ENCODE peak calls at places on chromosomes 6 and 20, in seven cellular contexts. Q is PC-9, H is colonic mucosa, I is GM12865, S is heart right ventricle, Z is right lobe of liver, M is HFF-Myc. U is an unnamed sample.

GRCh38 chr6:42781546-42781810 is 374 bp upstream of the BICRAL start:
- DNase-seq in Z (no peak), S (no peak), H (no peak), M (no peak), I (peak; percentile 56), Q (no peak), U (no peak)

GRCh38 chr6:118674772-118675171 is 23.4 kb upstream of the CEP85L start:
- DNase-seq in S (no peak), I (no peak), Q (no peak), Z (no peak), M (no peak), H (no peak), U (no peak)

GRCh38 chr20:26209171-26209941 is 512.7 kb upstream of the ZNF337 start:
- DNase-seq in Q (no peak), M (no peak), Z (no peak), I (peak; percentile 42), H (no peak), S (no peak), U (no peak)

GRCh38 chr6:168169624-168170023 is 90.6 kb upstream of the FRMD1 start:
- DNase-seq in Q (no peak), I (no peak), M (no peak), H (no peak), S (no peak), Z (no peak), U (no peak)

GRCh38 chr6:34341481-34341971 is 50.9 kb downstream of the NUDT3 start:
- DNase-seq in I (no peak), S (no peak), H (no peak), Q (no peak), Z (no peak), M (no peak), U (peak; percentile 38)

GRCh38 chr6:149387787-149388512 is 12.1 kb upstream of the SUMO4 start:
- DNase-seq in M (no peak), I (no peak), Q (no peak), H (peak; percentile 22), S (no peak), Z (no peak), U (no peak)

GRCh38 chr20:24632581-24632980 is 163.2 kb downstream of the SYNDIG1 start:
- DNase-seq in Q (no peak), I (no peak), H (no peak), Z (no peak), S (no peak), M (no peak), U (no peak)

GRCh38 chr6:30844118-30844535 is 40.2 kb upstream of the DDR1 start:
- DNase-seq in Q (peak; percentile 64), I (no peak), H (no peak), M (no peak), Z (no peak), S (no peak), U (no peak)

GRCh38 chr6:18388942-18389341 is 1.8 kb downstream of the RNF144B start:
- DNase-seq in Z (no peak), S (no peak), M (no peak), H (no peak), I (no peak), Q (no peak), U (peak; percentile 75)

GRCh38 chr6:14711056-14711703 is 534.7 kb upstream of the JARID2 start:
- DNase-seq in I (peak; percentile 65), M (peak; percentile 69), Z (peak; percentile 38), H (peak; percentile 56), Q (peak; percentile 72), S (peak; percentile 49), U (no peak)

GRCh38 chr20:56363491-56363890 is 4.7 kb downstream of the FAM210B start:
- DNase-seq in Q (no peak), Z (no peak), M (no peak), H (no peak), I (no peak), S (no peak), U (no peak)

GRCh38 chr6:169665289-169665688 is 36.5 kb downstream of the WDR27 start:
- DNase-seq in Z (no peak), M (no peak), H (no peak), Q (no peak), S (no peak), I (no peak), U (no peak)

GRCh38 chr6:81854474-81854873 is 102.0 kb upstream of the TENT5A start:
- DNase-seq in H (no peak), Z (no peak), S (no peak), I (no peak), M (no peak), Q (no peak), U (no peak)

GRCh38 chr6:42551202-42551601 is 12.6 kb upstream of the UBR2 start:
- DNase-seq in Q (no peak), Z (no peak), H (no peak), S (no peak), I (no peak), M (no peak), U (no peak)

GRCh38 chr20:50735813-50736212 is 4.4 kb downstream of the PARD6B start:
- DNase-seq in Q (no peak), S (no peak), H (no peak), Z (no peak), I (no peak), M (no peak), U (no peak)

GRCh38 chr6:42338573-42339218 is 113.0 kb downstream of the TRERF1 start:
- DNase-seq in Z (no peak), S (no peak), H (no peak), M (peak; percentile 96), Q (peak; percentile 70), I (no peak), U (no peak)

GRCh38 chr6:130743175-130743574 is 84.0 kb upstream of the SMLR1 start:
- DNase-seq in Z (no peak), S (no peak), M (no peak), I (no peak), Q (no peak), H (no peak), U (no peak)

GRCh38 chr20:49674383-49675352 is 39.0 kb downstream of the B4GALT5 start:
- DNase-seq in Z (no peak), I (no peak), H (peak; percentile 72), S (no peak), Q (peak; percentile 60), M (peak; percentile 35), U (peak; percentile 88)

GRCh38 chr6:168115748-168116445 is 36.9 kb upstream of the FRMD1 start:
- DNase-seq in Z (no peak), H (no peak), Q (no peak), S (no peak), I (no peak), M (no peak), U (no peak)

DNA sequence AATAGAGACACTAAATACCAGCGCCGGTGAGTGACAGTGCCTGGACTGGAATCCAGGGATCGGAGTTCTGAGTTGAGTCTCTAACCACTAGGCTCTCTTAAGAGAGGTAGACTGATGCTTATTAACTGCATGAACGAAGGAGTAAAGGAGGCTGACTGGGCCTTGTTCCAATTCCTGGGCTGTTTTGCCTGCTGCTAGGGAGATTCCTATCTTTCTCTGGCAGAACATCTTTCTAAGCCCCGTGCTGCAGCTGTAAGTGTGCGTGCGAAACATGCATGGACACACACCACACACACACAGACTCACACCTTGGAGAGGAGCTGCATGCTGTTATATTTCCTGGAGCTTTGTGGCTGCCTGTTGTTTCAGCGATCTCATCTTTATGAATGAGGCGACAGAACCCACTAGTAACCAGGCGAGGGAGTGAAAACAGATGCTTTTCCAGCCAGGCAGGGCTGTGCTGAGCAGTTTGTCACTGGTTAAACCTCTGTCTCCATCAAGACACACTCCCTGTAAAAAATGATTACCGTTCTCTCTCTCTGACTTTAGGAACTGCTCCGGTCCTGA is 157.3 kb upstream of the ZNF217 start:
- DNase-seq in Z (no peak), H (no peak), I (no peak), S (no peak), Q (no peak), M (peak; percentile 91), U (no peak)
- H3K4me3 ChIP-seq in Z (no peak overlapping the region), H (no peak overlapping the region), I (no peak overlapping the region), S (no peak overlapping the region), Q (no peak overlapping the region), M (no peak overlapping the region), U (no peak overlapping the region)

DNA sequence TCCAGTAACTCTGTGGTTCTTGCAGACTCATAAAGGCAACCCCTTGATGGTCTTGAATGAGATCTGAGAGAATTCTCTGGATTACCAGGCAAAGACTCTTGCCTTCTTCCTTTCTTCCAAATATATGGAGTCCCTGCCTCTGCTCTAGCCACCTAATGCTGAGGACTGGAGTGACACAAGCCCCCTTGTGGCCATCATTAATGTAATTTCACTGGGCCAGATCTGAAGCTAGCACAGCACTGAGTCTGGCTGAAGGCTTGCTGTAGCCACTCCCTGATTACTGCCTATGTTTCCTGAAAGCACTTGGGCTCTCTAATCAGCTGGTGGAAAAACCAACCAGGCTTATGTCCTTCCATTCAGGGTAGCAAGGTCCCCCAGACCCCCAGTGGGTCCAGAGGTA is 559.3 kb upstream of the IRAK1BP1 start:
- DNase-seq in I (peak; percentile 4), S (no peak), Q (no peak), Z (no peak), M (no peak), H (no peak), U (no peak)
- TF ChIP-seq CTCF in I (no peak), S (no peak), Q (no peak), Z (no peak), M (no peak), H (no peak), U (peak; percentile 40)

DNA sequence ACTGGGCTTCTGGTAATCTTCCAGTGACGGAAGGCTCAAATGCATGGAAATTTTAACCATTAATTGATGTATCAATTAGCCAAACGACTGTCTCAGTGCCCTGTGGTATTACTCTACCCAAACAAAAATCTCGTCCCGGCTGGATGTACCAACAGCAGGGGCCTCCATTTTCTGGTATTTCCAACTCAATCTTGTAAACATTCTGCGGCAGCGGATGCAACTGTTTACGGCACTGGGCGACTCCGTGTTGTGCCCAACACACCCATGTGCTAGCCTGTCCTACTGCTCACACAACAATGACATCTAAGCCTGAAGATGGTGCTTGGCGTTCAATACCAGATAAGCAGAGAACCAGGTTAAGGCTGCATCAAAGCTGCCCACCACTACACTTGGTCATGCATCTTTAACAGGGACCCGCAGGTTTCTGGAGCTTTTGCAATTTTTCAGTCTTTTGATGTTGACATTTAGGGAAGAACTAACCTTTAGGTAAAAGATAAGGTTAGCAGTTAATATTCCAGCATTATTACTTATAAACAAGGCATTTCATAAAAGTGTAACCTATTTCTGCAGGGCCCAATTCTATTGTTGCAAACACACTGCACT is 1.2 kb downstream of the FAXC start:
- DNase-seq in S (no peak), H (no peak), I (no peak), M (no peak), Q (no peak), Z (no peak), U (no peak)
- H3K4me3 ChIP-seq in S (no peak overlapping the region), H (no peak overlapping the region), I (no peak overlapping the region), M (peak overlapping the region; percentile 59), Q (no peak overlapping the region), Z (no peak overlapping the region), U (peak overlapping the region; percentile 60)

GRCh38 chr20:45470262-45470931 is 844 bp downstream of the WFDC2 start:
- DNase-seq in S (no peak), Z (peak; percentile 37), Q (peak; percentile 82), H (peak; percentile 80), I (peak; percentile 23), M (no peak), U (no peak)

GRCh38 chr20:45467172-45467571 is 2.4 kb upstream of the WFDC2 start:
- DNase-seq in M (no peak), Q (no peak), H (no peak), Z (no peak), I (no peak), S (no peak), U (no peak)

GRCh38 chr20:45467861-45468260 is 1.7 kb upstream of the WFDC2 start:
- DNase-seq in H (peak; percentile 71), Q (no peak), Z (no peak), I (no peak), M (no peak), S (no peak), U (no peak)

GRCh38 chr20:45470939-45471338 is 1.4 kb downstream of the WFDC2 start:
- DNase-seq in H (no peak), Z (no peak), M (no peak), Q (no peak), I (no peak), S (no peak), U (no peak)

GRCh38 chr20:45469336-45470261 is at the start of gene WFDC2:
- DNase-seq in M (no peak), Q (peak; percentile 87), I (no peak), H (peak; percentile 65), S (no peak), Z (no peak), U (no peak)
- TF ChIP-seq CTCF in M (no peak), Q (peak; percentile 40), I (no peak), H (no peak), S (no peak), Z (no peak), U (peak; percentile 28)